ENCODE peak calls at places on chromosomes 7 and 10, in seven cellular contexts. V is Peyer's patch, S is neuronal stem cell, G is ascending aorta, D is thoracic aorta, K is spleen, A is gastrocnemius medialis. E is an unnamed sample.

GRCh38 chr10:24866615-24867583 is 85.5 kb downstream of the PRTFDC1 start:
- DNase-seq in V (no peak), S (no peak), G (no peak), D (no peak), K (no peak), A (peak; percentile 35), E (no peak)

GRCh38 chr10:23047201-23048050 is 48.0 kb upstream of the MSRB2 start:
- DNase-seq in V (no peak), S (no peak), G (no peak), D (no peak), K (no peak), A (no peak), E (no peak)

GRCh38 chr7:87116315-87116714 is 35.9 kb upstream of the DMTF1 start:
- DNase-seq in V (no peak), S (no peak), G (no peak), D (no peak), K (no peak), A (no peak), E (no peak)

GRCh38 chr10:71213127-71213616 is 802 bp downstream of the UNC5B start:
- DNase-seq in V (peak; percentile 24), S (peak; percentile 45), G (peak; percentile 75), D (no peak), K (peak; percentile 71), A (peak; percentile 60), E (peak; percentile 77)

GRCh38 chr10:74371696-74372095 is 220.7 kb downstream of the ADK start:
- DNase-seq in V (no peak), S (no peak), G (no peak), D (no peak), K (no peak), A (no peak), E (no peak)

GRCh38 chr10:116201011-116201410 is 72.0 kb downstream of the GFRA1 start:
- DNase-seq in V (no peak), S (no peak), G (no peak), D (no peak), K (no peak), A (no peak), E (no peak)

GRCh38 chr10:93357680-93358079 is 124.5 kb downstream of the MYOF start:
- DNase-seq in V (no peak), S (peak; percentile 14), G (no peak), D (no peak), K (no peak), A (no peak), E (peak; percentile 67)

GRCh38 chr10:1578392-1579140 is 158.8 kb downstream of the ADARB2 start:
- DNase-seq in V (no peak), S (no peak), G (no peak), D (no peak), K (no peak), A (no peak), E (no peak)

GRCh38 chr10:75658496-75658895 is 227.1 kb downstream of the LRMDA start:
- DNase-seq in V (no peak), S (no peak), G (no peak), D (no peak), K (no peak), A (no peak), E (no peak)

GRCh38 chr7:36747251-36747968 is 23.1 kb upstream of the AOAH start:
- DNase-seq in V (no peak), S (no peak), G (no peak), D (no peak), K (no peak), A (no peak), E (no peak)

GRCh38 chr7:67773081-67773480 is 776.4 kb downstream of the TYW1 start:
- DNase-seq in V (no peak), S (no peak), G (no peak), D (no peak), K (no peak), A (no peak), E (no peak)

GRCh38 chr10:44383749-44384600 is 922 bp downstream of the CXCL12 start:
- DNase-seq in V (no peak), S (no peak), G (peak; percentile 62), D (no peak), K (peak; percentile 76), A (peak; percentile 73), E (peak; percentile 72)

GRCh38 chr7:108004220-108005142 is 1.5 kb upstream of the LAMB1 start:
- DNase-seq in V (no peak), S (no peak), G (no peak), D (no peak), K (no peak), A (no peak), E (peak; percentile 58)

GRCh38 chr10:119415536-119416527 is 126.7 kb downstream of the RGS10 start:
- DNase-seq in V (no peak), S (no peak), G (no peak), D (no peak), K (no peak), A (no peak), E (no peak)

GRCh38 chr7:94301024-94301588 is 93.6 kb upstream of the COL1A2 start:
- DNase-seq in V (peak; percentile 18), S (peak; percentile 57), G (peak; percentile 94), D (peak; percentile 63), K (no peak), A (peak; percentile 53), E (peak; percentile 62)

GRCh38 chr10:19762026-19762425 is 54.2 kb upstream of the PLXDC2 start:
- DNase-seq in V (no peak), S (no peak), G (no peak), D (no peak), K (no peak), A (no peak), E (no peak)

GRCh38 chr10:113381906-113382562 is 170.8 kb upstream of the HABP2 start:
- DNase-seq in V (no peak), S (no peak), G (no peak), D (no peak), K (no peak), A (no peak), E (no peak)

GRCh38 chr10:104035107-104035816 is 50.4 kb downstream of the COL17A1 start:
- DNase-seq in V (no peak), S (no peak), G (no peak), D (no peak), K (no peak), A (no peak), E (peak; percentile 7)

GRCh38 chr10:72276013-72276387 is 2.3 kb downstream of the DDIT4 start:
- DNase-seq in V (no peak), S (no peak), G (no peak), D (no peak), K (no peak), A (peak; percentile 77), E (no peak)

GRCh38 chr10:55509168-55509567 is 708.1 kb upstream of the PCDH15 start:
- DNase-seq in V (no peak), S (no peak), G (no peak), D (no peak), K (no peak), A (no peak), E (no peak)

GRCh38 chr7:4343272-4344000 is 338.7 kb upstream of the FOXK1 start:
- DNase-seq in V (no peak), S (no peak), G (no peak), D (no peak), K (no peak), A (no peak), E (no peak)

GRCh38 chr10:101014230-101014884 is 14.7 kb downstream of the LZTS2 start:
- DNase-seq in V (peak; percentile 83), S (no peak), G (peak; percentile 91), D (peak; percentile 51), K (peak; percentile 93), A (peak; percentile 79), E (peak; percentile 92)

GRCh38 chr7:25854608-25855497 is 297.1 kb upstream of the NFE2L3 start:
- DNase-seq in V (no peak), S (peak; percentile 97), G (peak; percentile 92), D (peak; percentile 42), K (no peak), A (peak; percentile 89), E (peak; percentile 89)

GRCh38 chr7:67716729-67717128 is 720.1 kb downstream of the TYW1 start:
- DNase-seq in V (no peak), S (no peak), G (no peak), D (no peak), K (no peak), A (no peak), E (no peak)

GRCh38 chr10:131651674-131652093 is 249.1 kb upstream of the PPP2R2D start:
- DNase-seq in V (no peak), S (no peak), G (no peak), D (no peak), K (peak; percentile 61), A (no peak), E (peak; percentile 89)

GRCh38 chr10:1126461-1126860 is 70.3 kb downstream of the WDR37 start:
- DNase-seq in V (no peak), S (no peak), G (no peak), D (no peak), K (no peak), A (no peak), E (peak; percentile 52)

GRCh38 chr7:140315498-140316164 is 82.7 kb downstream of the SLC37A3 start:
- DNase-seq in V (no peak), S (no peak), G (no peak), D (no peak), K (no peak), A (no peak), E (no peak)
- H3K4me3 ChIP-seq in V (no peak overlapping the region), S (no peak overlapping the region), G (peak overlapping the region; percentile 57), D (peak overlapping the region; percentile 63), K (no peak overlapping the region), A (no peak overlapping the region), E (no peak overlapping the region)

DNA sequence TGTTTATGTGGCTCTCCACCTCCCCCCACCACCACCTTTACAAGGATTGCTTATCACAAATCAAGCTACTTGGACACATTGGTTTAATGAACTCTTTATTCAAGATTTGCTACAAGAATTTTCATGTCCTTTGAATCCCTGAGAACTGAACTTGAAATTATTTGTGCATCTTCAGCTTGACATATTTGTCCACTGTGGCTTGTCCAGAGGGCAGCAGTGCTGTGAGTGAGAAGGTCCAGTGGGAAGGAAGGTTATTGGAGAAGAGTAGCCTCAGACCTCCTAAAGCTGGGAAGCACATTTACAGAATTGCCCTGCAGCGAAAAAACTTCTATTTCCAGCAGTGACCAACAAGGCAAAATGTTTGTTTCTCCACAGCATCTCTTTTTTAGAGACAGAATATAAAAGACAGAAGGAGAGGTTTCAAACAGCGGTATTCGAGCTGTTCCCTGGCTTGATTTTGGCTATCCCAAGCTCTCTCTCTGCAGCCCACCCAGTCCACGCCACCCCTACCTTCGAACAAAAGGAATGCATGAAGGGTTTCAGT is 2.2 kb upstream of the HOXA11 start:
- DNase-seq in V (no peak), S (no peak), G (peak; percentile 22), D (no peak), K (no peak), A (no peak), E (no peak)
- H3K27me3 ChIP-seq in V (peaks cover 84% of the 10 kb centered on the region), S (peaks cover 99% of the 10 kb centered on the region), G (peaks cover 55% of the 10 kb centered on the region), D (peaks cover 54% of the 10 kb centered on the region), K (peaks cover 100% of the 10 kb centered on the region), A (no peaks in the 10 kb centered on the region), E (peaks cover 100% of the 10 kb centered on the region)

GRCh38 chr7:75984130-75985008 is 10.0 kb downstream of the TMEM120A start:
- DNase-seq in V (no peak), S (no peak), G (peak; percentile 62), D (no peak), K (no peak), A (no peak), E (peak; percentile 57)
- H3K36me3 ChIP-seq in V (peaks cover 90% of the 10 kb centered on the region), S (peaks cover 86% of the 10 kb centered on the region), G (peaks cover 88% of the 10 kb centered on the region), D (peaks cover 76% of the 10 kb centered on the region), K (peaks cover 90% of the 10 kb centered on the region), A (no peaks in the 10 kb centered on the region), E (peaks cover 20% of the 10 kb centered on the region)

DNA sequence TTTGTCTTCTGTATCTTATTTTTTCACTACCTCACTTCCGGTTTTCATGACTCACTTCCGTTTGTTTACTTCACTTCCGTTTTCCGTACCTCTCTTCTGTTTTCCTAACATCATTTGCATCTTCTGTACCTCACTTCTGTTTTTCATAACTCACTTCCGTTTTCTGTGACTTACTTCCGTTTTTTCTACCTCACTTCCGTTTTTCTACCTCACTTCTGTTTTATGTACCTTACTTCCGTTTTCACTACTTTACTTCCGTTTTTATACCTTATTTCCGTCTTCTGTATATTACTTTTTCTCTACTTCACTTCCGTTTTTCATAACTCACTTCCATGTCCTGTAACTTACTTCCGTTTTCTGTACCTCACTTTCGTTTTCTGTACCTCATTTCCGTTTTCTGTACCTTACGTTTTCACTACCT is 492.5 kb upstream of the AKR1E2 start:
- DNase-seq in V (no peak), S (no peak), G (no peak), D (no peak), K (no peak), A (no peak), E (no peak)
- H3K4me3 ChIP-seq in V (no peak overlapping the region), S (no peak overlapping the region), G (no peak overlapping the region), D (no peak overlapping the region), K (no peak overlapping the region), A (no peak overlapping the region), E (no peak overlapping the region)

E was measured in H7.